ENCODE peak calls at places on chromosomes 16 and 17, in seven cellular contexts. N is AG08395; W is HFFc6; B is cardiac muscle cell; Y is NCI-H345; E is activated CD4-positive, alpha-beta memory T cell treated with anti-CD3 and anti-CD28 coated beads, Interleukin-2, amount 10 ng/mL, durations not matched to agents 7 days and 5 days; S is suprapubic skin. I is an unnamed sample.

GRCh38 chr17:74677558-74678466 is 34.9 kb downstream of the CD300LF start:
- DNase-seq in N (peak), W (no peak), B (peak), E (no peak), Y (no peak), S (no peak), I (peak)

GRCh38 chr17:77248216-77249054 is 107.7 kb downstream of the SEC14L1 start:
- DNase-seq in Y (no peak), E (no peak), W (no peak), N (peak), S (no peak), B (no peak), I (no peak)

GRCh38 chr16:53084736-53085538 is 30.1 kb downstream of the CHD9 start:
- DNase-seq in N (no peak), E (no peak), Y (no peak), S (no peak), B (no peak), W (no peak), I (no peak)

GRCh38 chr16:83705856-83706255 is 101.9 kb upstream of the HSBP1 start:
- DNase-seq in N (peak), E (no peak), W (no peak), B (no peak), Y (no peak), S (no peak), I (no peak)

GRCh38 chr16:27977966-27978365 is 85.5 kb downstream of the GSG1L start:
- DNase-seq in B (no peak), E (no peak), S (no peak), N (peak), Y (no peak), W (peak), I (no peak)

GRCh38 chr16:9545500-9546437 is 454.3 kb downstream of the HAPSTR1 start:
- DNase-seq in S (no peak), W (no peak), Y (no peak), N (no peak), E (no peak), B (no peak), I (no peak)

GRCh38 chr17:80379348-80379747 is 35.6 kb upstream of the ENDOV start:
- DNase-seq in W (no peak), B (no peak), N (no peak), Y (no peak), S (no peak), E (no peak), I (no peak)

GRCh38 chr16:68332411-68333121 is 21.7 kb downstream of the PRMT7 start:
- DNase-seq in W (no peak), S (no peak), N (no peak), Y (no peak), E (peak), B (peak), I (peak)

GRCh38 chr17:74380086-74380958 is 13.0 kb downstream of the GPR142 start:
- DNase-seq in N (no peak), Y (no peak), E (no peak), W (no peak), B (no peak), S (no peak), I (no peak)

GRCh38 chr16:81505011-81505660 is 60.5 kb downstream of the CMIP start:
- DNase-seq in S (no peak), B (no peak), Y (no peak), E (no peak), N (no peak), W (no peak), I (no peak)

GRCh38 chr17:82874011-82874835 is 34.4 kb upstream of the ZNF750 start:
- DNase-seq in Y (no peak), B (no peak), S (peak), E (no peak), N (no peak), W (no peak), I (no peak)

GRCh38 chr16:2842340-2843000 is 12.4 kb downstream of the ZG16B start:
- DNase-seq in S (no peak), B (peak), N (no peak), W (no peak), E (peak), Y (no peak), I (peak)